ENCODE peak calls at places on chromosomes 11 and 22, in four cellular contexts. K, C, P and M are unnamed samples.

GRCh38 chr11:19955660-19956059 is 204.6 kb downstream of the DBX1 start:
- DNase-seq in K (no peak), C (no peak), P (no peak), M (no peak)

GRCh38 chr11:14768789-14769188 is 123.2 kb downstream of the CYP2R1 start:
- DNase-seq in K (no peak), C (no peak), P (no peak), M (no peak)

GRCh38 chr11:70323811-70324210 is 53.3 kb downstream of the PPFIA1 start:
- DNase-seq in K (no peak), C (no peak), P (no peak), M (no peak)

GRCh38 chr22:50399751-50400331 is 56.7 kb downstream of the PPP6R2 start:
- DNase-seq in K (peak; percentile 65), C (peak; percentile 51), P (no peak), M (no peak)

GRCh38 chr11:14973621-14974020 is 1.5 kb upstream of the CALCA start:
- DNase-seq in K (no peak), C (no peak), P (no peak), M (no peak)

GRCh38 chr22:31947296-31947695 is 3.0 kb downstream of the YWHAH start:
- DNase-seq in K (no peak), C (no peak), P (no peak), M (no peak)

GRCh38 chr11:20004856-20005255 is 155.4 kb downstream of the DBX1 start:
- DNase-seq in K (no peak), C (no peak), P (no peak), M (no peak)

GRCh38 chr11:115776916-115777315 is 272.7 kb upstream of the CADM1 start:
- DNase-seq in K (no peak), C (no peak), P (no peak), M (no peak)

GRCh38 chr11:72084960-72085359 is 4.3 kb downstream of the LRRC51 start:
- DNase-seq in K (no peak), C (no peak), P (no peak), M (no peak)

GRCh38 chr11:74522776-74523175 is 29.3 kb upstream of the LIPT2 start:
- DNase-seq in K (no peak), C (no peak), P (no peak), M (no peak)

GRCh38 chr22:20418211-20418788 is 19.3 kb downstream of the SCARF2 start:
- DNase-seq in K (peak; percentile 80), C (peak; percentile 83), P (no peak), M (no peak)

GRCh38 chr22:39543095-39543494 is 10.5 kb upstream of the RPS19BP1 start:
- DNase-seq in K (no peak), C (no peak), P (no peak), M (no peak)

GRCh38 chr22:39381009-39381755 is 18.4 kb upstream of the TAB1 start:
- DNase-seq in K (no peak), C (no peak), P (no peak), M (no peak)

GRCh38 chr22:19758896-19759458 is 1.6 kb upstream of the TBX1 start:
- DNase-seq in K (no peak), C (no peak), P (no peak), M (no peak)

GRCh38 chr22:26174280-26174679 is 5.0 kb downstream of the SEZ6L start:
- DNase-seq in K (no peak), C (no peak), P (no peak), M (no peak)

GRCh38 chr22:20422271-20422958 is 15.2 kb downstream of the SCARF2 start:
- DNase-seq in K (no peak), C (no peak), P (no peak), M (no peak)

GRCh38 chr11:45151362-45151982 is 5.0 kb downstream of the PRDM11 start:
- DNase-seq in K (no peak), C (no peak), P (peak; percentile 67), M (no peak)
- H3K36me3 ChIP-seq in K (no peaks in the 10 kb centered on the region), C (no peaks in the 10 kb centered on the region), P (no peaks in the 10 kb centered on the region), M (no peaks in the 10 kb centered on the region)

GRCh38 chr22:37157516-37158289 is 8.0 kb upstream of the IL2RB start:
- DNase-seq in K (no peak), C (no peak), P (no peak), M (no peak)
- H3K27me3 ChIP-seq in K (no peaks in the 10 kb centered on the region), C (no peaks in the 10 kb centered on the region), P (no peaks in the 10 kb centered on the region), M (no peaks in the 10 kb centered on the region)

GRCh38 chr11:94184362-94184761 is 55.7 kb downstream of the PANX1 start:
- DNase-seq in K (no peak), C (no peak), P (no peak), M (no peak)

GRCh38 chr11:94184861-94185260 is 56.2 kb downstream of the PANX1 start:
- DNase-seq in K (no peak), C (no peak), P (no peak), M (no peak)

GRCh38 chr11:94185387-94186084 is 56.9 kb downstream of the PANX1 start:
- DNase-seq in K (no peak), C (no peak), P (no peak), M (no peak)

GRCh38 chr11:94183251-94183885 is 54.7 kb downstream of the PANX1 start:
- DNase-seq in K (no peak), C (no peak), P (no peak), M (no peak)

DNA sequence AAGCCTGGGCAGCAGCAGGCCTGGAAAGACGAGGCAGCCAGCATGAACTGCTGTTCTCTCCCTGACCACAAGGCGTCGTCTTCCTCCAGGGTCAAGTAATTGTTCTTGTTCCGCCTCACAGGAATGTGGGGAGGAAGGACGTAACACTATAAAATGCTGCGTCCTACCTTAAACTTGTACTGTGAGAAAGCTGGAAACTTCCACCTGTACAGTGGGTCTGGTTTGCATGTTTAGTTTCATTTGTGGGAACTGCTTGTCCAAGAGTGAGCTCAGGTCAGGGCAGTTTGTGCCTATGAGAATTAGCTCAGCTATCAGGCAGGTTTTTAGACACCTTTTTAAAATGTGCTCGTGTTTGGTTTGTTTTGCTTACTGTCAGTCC is 55.2 kb downstream of the PANX1 start:
- DNase-seq in K (peak; percentile 62), C (peak; percentile 80), P (no peak), M (peak; percentile 31)
- H3K4me3 ChIP-seq in K (no peak overlapping the region), C (no peak overlapping the region), P (no peak overlapping the region), M (no peak overlapping the region)

GRCh38 chr11:63903884-63904283 is 13.1 kb downstream of the RCOR2 start:
- DNase-seq in K (no peak), C (no peak), P (no peak), M (no peak)

GRCh38 chr11:63905179-63905578 is 11.8 kb downstream of the RCOR2 start:
- DNase-seq in K (no peak), C (no peak), P (no peak), M (no peak)

GRCh38 chr11:63897459-63898156 is 19.4 kb downstream of the RCOR2 start:
- DNase-seq in K (no peak), C (no peak), P (no peak), M (no peak)

GRCh38 chr11:63904743-63905142 is 12.2 kb downstream of the RCOR2 start:
- DNase-seq in K (no peak), C (no peak), P (no peak), M (no peak)

GRCh38 chr11:63901660-63902059 is 15.3 kb downstream of the RCOR2 start:
- DNase-seq in K (no peak), C (no peak), P (no peak), M (no peak)
- H3K36me3 ChIP-seq in K (peaks cover 90% of the 10 kb centered on the region), C (peaks cover 57% of the 10 kb centered on the region), P (peaks cover 6% of the 10 kb centered on the region), M (peaks cover 2% of the 10 kb centered on the region)

DNA sequence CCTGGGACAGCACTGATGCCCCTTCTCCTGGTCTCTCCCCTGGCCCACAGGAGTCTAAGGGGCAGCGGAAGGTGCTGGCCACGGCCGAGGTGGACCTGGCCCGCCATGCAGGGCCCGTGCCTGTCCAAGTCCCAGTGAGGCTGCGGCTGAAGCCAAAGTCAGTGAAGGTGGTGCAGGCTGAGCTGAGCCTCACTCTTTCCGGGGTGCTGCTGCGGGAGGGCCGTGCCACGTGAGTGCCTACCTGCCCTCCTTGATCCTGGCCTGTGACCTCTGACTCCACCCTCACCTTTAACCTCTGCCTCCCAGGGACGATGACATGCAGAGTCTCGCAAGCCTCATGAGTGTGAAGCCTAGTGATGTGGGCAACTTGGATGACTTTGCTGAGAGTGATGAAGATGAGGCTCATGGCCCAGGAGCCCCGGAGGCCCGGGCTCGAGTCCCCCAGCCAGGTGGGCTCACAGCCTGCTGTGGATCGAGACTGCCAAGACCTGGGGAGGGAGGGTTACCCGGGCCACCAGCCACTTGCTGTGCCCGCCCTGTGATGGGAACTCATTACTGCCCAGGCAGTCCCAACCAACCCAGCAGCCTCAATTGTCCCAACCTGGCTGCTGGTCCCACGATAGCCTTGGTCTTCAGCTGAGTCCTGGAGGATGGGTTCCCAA is 4.3 kb downstream of the EHBP1L1 start:
- DNase-seq in K (no peak), C (no peak), P (no peak), M (no peak)
- H3K27me3 ChIP-seq in K (no peaks in the 10 kb centered on the region), C (no peaks in the 10 kb centered on the region), P (no peaks in the 10 kb centered on the region), M (peaks cover 10% of the 10 kb centered on the region)

DNA sequence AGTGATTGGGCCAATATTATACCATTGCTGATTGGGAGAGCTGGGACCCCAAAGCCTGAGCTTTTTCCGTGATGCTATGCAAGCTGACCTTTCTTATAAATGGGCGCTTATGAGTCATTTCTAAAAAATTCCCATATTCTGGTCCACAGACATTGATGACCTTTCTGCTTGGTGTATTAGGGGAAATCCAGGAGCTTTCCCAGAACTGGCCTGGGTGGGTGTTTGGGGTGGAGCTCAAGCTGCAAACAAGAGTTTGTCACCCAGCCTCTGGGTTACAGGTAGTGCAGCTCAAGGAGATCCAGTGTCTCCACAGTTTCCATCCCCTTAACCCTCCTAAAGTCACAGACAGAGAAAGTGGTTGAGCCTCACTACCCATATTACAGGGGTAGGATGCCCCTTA is 67.7 kb downstream of the CCDC81 start:
- DNase-seq in K (peak; percentile 38), C (no peak), P (no peak), M (no peak)
- H3K4me3 ChIP-seq in K (no peak overlapping the region), C (no peak overlapping the region), P (no peak overlapping the region), M (no peak overlapping the region)